ENCODE peak calls at places on chromosome 2, in four cellular contexts. W is fibroblast of pulmonary artery; Q is effector CD4-positive, alpha-beta T cell; B is endothelial cell. Z is an unnamed sample.

GRCh38 chr2:237456200-237456731 is 30.8 kb upstream of the MLPH start:
- DNase-seq in Q (no peak), B (no peak), W (peak; percentile 66), Z (no peak)

GRCh38 chr2:3670941-3671340 is 12.9 kb downstream of the ALLC start:
- DNase-seq in Q (no peak), W (no peak), B (no peak), Z (no peak)

GRCh38 chr2:41543726-41544125 is 504.1 kb upstream of the PKDCC start:
- DNase-seq in W (no peak), Q (no peak), B (no peak), Z (no peak)

GRCh38 chr2:24297663-24298062 is 62.7 kb downstream of the ITSN2 start:
- DNase-seq in B (no peak), Q (no peak), W (no peak), Z (no peak)

GRCh38 chr2:160512484-160512883 is 18.9 kb upstream of the RBMS1 start:
- DNase-seq in W (no peak), B (no peak), Q (no peak), Z (no peak)

GRCh38 chr2:132623096-132623839 is 46.7 kb downstream of the LYPD1 start:
- DNase-seq in B (no peak), Q (no peak), W (peak; percentile 60), Z (no peak)

GRCh38 chr2:72181616-72182015 is 34.0 kb upstream of the CYP26B1 start:
- DNase-seq in B (no peak), W (no peak), Q (no peak), Z (no peak)

GRCh38 chr2:170815746-170816498 is 765 bp upstream of the GAD1 start:
- DNase-seq in Q (peak; percentile 47), B (peak; percentile 89), W (peak; percentile 46), Z (no peak)

GRCh38 chr2:208783184-208783583 is 376.6 kb downstream of the PTH2R start:
- DNase-seq in Q (no peak), B (no peak), W (no peak), Z (no peak)

GRCh38 chr2:227301523-227301922 is 23.5 kb upstream of the MFF start:
- DNase-seq in Q (no peak), B (no peak), W (no peak), Z (no peak)

GRCh38 chr2:168025487-168026203 is 221.8 kb downstream of the STK39 start:
- DNase-seq in W (no peak), B (no peak), Q (no peak), Z (no peak)

GRCh38 chr2:128600606-128601297 is 282.1 kb upstream of the HS6ST1 start:
- DNase-seq in B (no peak), W (no peak), Q (no peak), Z (no peak)

GRCh38 chr2:77521482-77521881 is 694 bp downstream of the LRRTM4 start:
- DNase-seq in B (no peak), Q (no peak), W (no peak), Z (no peak)

GRCh38 chr2:3647831-3648651 is 10.0 kb upstream of the ALLC start:
- DNase-seq in W (no peak), Q (no peak), B (no peak), Z (no peak)

GRCh38 chr2:20398956-20399567 is 47.8 kb upstream of the RHOB start:
- DNase-seq in Q (no peak), B (no peak), W (no peak), Z (no peak)

GRCh38 chr2:124437811-124438210 is 412.7 kb downstream of the CNTNAP5 start:
- DNase-seq in W (peak; percentile 11), Q (no peak), B (peak; percentile 50), Z (no peak)

GRCh38 chr2:9821805-9822445 is 21.3 kb upstream of the TAF1B start:
- DNase-seq in W (no peak), B (no peak), Q (no peak), Z (no peak)